ENCODE peak calls at places on chromosome 19, in ten cellular contexts. One of them, this sample, is unnamed.
A peak's percentile ranks its signal among the peaks of the same experiment; 100 is the strongest.

GRCh38 chr19:48629599-48630288 is 7.4 kb downstream of the DBP start:
- DNase-seq in left colon: peak; percentile 93
- DNase-seq in left cardiac atrium: peak; percentile 67
- DNase-seq in head of caudate nucleus: peak; percentile 78
- DNase-seq in pons: peak; percentile 44
- DNase-seq in amniotic stem cell: no peak
- DNase-seq in GOT3: no peak
- DNase-seq in M059J: no peak
- DNase-seq in CD8-positive, alpha-beta memory T cell: no peak
- DNase-seq in tibial artery: peak; percentile 77
- DNase-seq in this sample: no peak

GRCh38 chr19:29678484-29679106 is 13.3 kb downstream of the PLEKHF1 start:
- DNase-seq in left colon: no peak
- DNase-seq in left cardiac atrium: peak; percentile 79
- DNase-seq in head of caudate nucleus: peak; percentile 55
- DNase-seq in pons: peak; percentile 37
- DNase-seq in amniotic stem cell: no peak
- DNase-seq in GOT3: no peak
- DNase-seq in M059J: no peak
- DNase-seq in CD8-positive, alpha-beta memory T cell: no peak
- DNase-seq in tibial artery: peak; percentile 91
- DNase-seq in this sample: no peak

GRCh38 chr19:13146763-13147563 is 3.2 kb downstream of the STX10 start:
- DNase-seq in left colon: no peak
- DNase-seq in left cardiac atrium: no peak
- DNase-seq in head of caudate nucleus: no peak
- DNase-seq in pons: no peak
- DNase-seq in amniotic stem cell: no peak
- DNase-seq in GOT3: no peak
- DNase-seq in M059J: no peak
- DNase-seq in CD8-positive, alpha-beta memory T cell: no peak
- DNase-seq in tibial artery: no peak
- DNase-seq in this sample: no peak

GRCh38 chr19:4609878-4610511 is 29.3 kb upstream of the TNFAIP8L1 start:
- DNase-seq in left colon: no peak
- DNase-seq in left cardiac atrium: no peak
- DNase-seq in head of caudate nucleus: no peak
- DNase-seq in pons: peak; percentile 16
- DNase-seq in amniotic stem cell: no peak
- DNase-seq in GOT3: no peak
- DNase-seq in M059J: no peak
- DNase-seq in CD8-positive, alpha-beta memory T cell: no peak
- DNase-seq in tibial artery: no peak
- DNase-seq in this sample: peak; percentile 3

GRCh38 chr19:2494084-2494446 is 18.1 kb downstream of the GADD45B start:
- DNase-seq in left colon: no peak
- DNase-seq in left cardiac atrium: no peak
- DNase-seq in head of caudate nucleus: no peak
- DNase-seq in pons: no peak
- DNase-seq in amniotic stem cell: no peak
- DNase-seq in GOT3: no peak
- DNase-seq in M059J: peak; percentile 56
- DNase-seq in CD8-positive, alpha-beta memory T cell: no peak
- DNase-seq in tibial artery: no peak
- DNase-seq in this sample: no peak

GRCh38 chr19:33404506-33404905 is 31.0 kb downstream of the CEBPG start:
- DNase-seq in left colon: peak; percentile 22
- DNase-seq in left cardiac atrium: peak; percentile 13
- DNase-seq in head of caudate nucleus: no peak
- DNase-seq in pons: peak; percentile 47
- DNase-seq in amniotic stem cell: no peak
- DNase-seq in GOT3: no peak
- DNase-seq in M059J: no peak
- DNase-seq in CD8-positive, alpha-beta memory T cell: no peak
- DNase-seq in tibial artery: peak; percentile 45
- DNase-seq in this sample: no peak

GRCh38 chr19:49064768-49065611 is at the start of gene NTF4:
- DNase-seq in left colon: no peak
- DNase-seq in left cardiac atrium: no peak
- DNase-seq in head of caudate nucleus: no peak
- DNase-seq in pons: no peak
- DNase-seq in amniotic stem cell: no peak
- DNase-seq in GOT3: no peak
- DNase-seq in M059J: no peak
- DNase-seq in CD8-positive, alpha-beta memory T cell: no peak
- DNase-seq in tibial artery: no peak
- DNase-seq in this sample: no peak

GRCh38 chr19:54388001-54388802 is 23.5 kb upstream of the LAIR1 start:
- DNase-seq in left colon: no peak
- DNase-seq in left cardiac atrium: no peak
- DNase-seq in head of caudate nucleus: peak; percentile 69
- DNase-seq in pons: peak; percentile 32
- DNase-seq in amniotic stem cell: no peak
- DNase-seq in GOT3: no peak
- DNase-seq in M059J: no peak
- DNase-seq in CD8-positive, alpha-beta memory T cell: no peak
- DNase-seq in tibial artery: peak; percentile 69
- DNase-seq in this sample: no peak

GRCh38 chr19:7612282-7613274 is 16.8 kb downstream of the XAB2 start:
- DNase-seq in left colon: no peak
- DNase-seq in left cardiac atrium: no peak
- DNase-seq in head of caudate nucleus: no peak
- DNase-seq in pons: no peak
- DNase-seq in amniotic stem cell: no peak
- DNase-seq in GOT3: no peak
- DNase-seq in M059J: no peak
- DNase-seq in CD8-positive, alpha-beta memory T cell: no peak
- DNase-seq in tibial artery: no peak
- DNase-seq in this sample: no peak

GRCh38 chr19:2567580-2567979 is 91.7 kb downstream of the GADD45B start:
- DNase-seq in left colon: peak; percentile 77
- DNase-seq in left cardiac atrium: peak; percentile 69
- DNase-seq in head of caudate nucleus: peak; percentile 64
- DNase-seq in pons: peak; percentile 63
- DNase-seq in amniotic stem cell: no peak
- DNase-seq in GOT3: no peak
- DNase-seq in M059J: no peak
- DNase-seq in CD8-positive, alpha-beta memory T cell: no peak
- DNase-seq in tibial artery: peak; percentile 86
- DNase-seq in this sample: no peak

GRCh38 chr19:5048091-5048726 is 79.3 kb downstream of the KDM4B start:
- DNase-seq in left colon: peak; percentile 80
- DNase-seq in left cardiac atrium: peak; percentile 86
- DNase-seq in head of caudate nucleus: peak; percentile 92
- DNase-seq in pons: peak; percentile 28
- DNase-seq in amniotic stem cell: peak; percentile 53
- DNase-seq in GOT3: peak; percentile 33
- DNase-seq in M059J: peak; percentile 80
- DNase-seq in CD8-positive, alpha-beta memory T cell: peak; percentile 39
- DNase-seq in tibial artery: peak; percentile 90
- DNase-seq in this sample: peak; percentile 72

GRCh38 chr19:38699027-38699346 is 45.3 kb downstream of the CAPN12 start:
- DNase-seq in left colon: no peak
- DNase-seq in left cardiac atrium: no peak
- DNase-seq in head of caudate nucleus: peak; percentile 67
- DNase-seq in pons: no peak
- DNase-seq in amniotic stem cell: no peak
- DNase-seq in GOT3: no peak
- DNase-seq in M059J: no peak
- DNase-seq in CD8-positive, alpha-beta memory T cell: no peak
- DNase-seq in tibial artery: no peak
- DNase-seq in this sample: no peak

GRCh38 chr19:10193666-10194499 is 870 bp downstream of the DNMT1 start:
- DNase-seq in left colon: no peak
- DNase-seq in left cardiac atrium: no peak
- DNase-seq in head of caudate nucleus: no peak
- DNase-seq in pons: peak; percentile 7
- DNase-seq in amniotic stem cell: no peak
- DNase-seq in GOT3: no peak
- DNase-seq in M059J: peak; percentile 72
- DNase-seq in CD8-positive, alpha-beta memory T cell: no peak
- DNase-seq in tibial artery: no peak
- DNase-seq in this sample: no peak

GRCh38 chr19:36110487-36111199 is at the start of gene OVOL3:
- DNase-seq in left colon: no peak
- DNase-seq in left cardiac atrium: no peak
- DNase-seq in head of caudate nucleus: no peak
- DNase-seq in pons: no peak
- DNase-seq in amniotic stem cell: no peak
- DNase-seq in GOT3: no peak
- DNase-seq in M059J: no peak
- DNase-seq in CD8-positive, alpha-beta memory T cell: no peak
- DNase-seq in tibial artery: no peak
- DNase-seq in this sample: no peak

GRCh38 chr19:3945838-3946237 is 13.0 kb downstream of the NMRK2 start:
- DNase-seq in left colon: no peak
- DNase-seq in left cardiac atrium: no peak
- DNase-seq in head of caudate nucleus: no peak
- DNase-seq in pons: no peak
- DNase-seq in amniotic stem cell: no peak
- DNase-seq in GOT3: no peak
- DNase-seq in M059J: peak; percentile 32
- DNase-seq in CD8-positive, alpha-beta memory T cell: no peak
- DNase-seq in tibial artery: no peak
- DNase-seq in this sample: no peak

GRCh38 chr19:18112989-18113478 is 15.5 kb downstream of the MAST3 start:
- DNase-seq in left colon: peak; percentile 82
- DNase-seq in left cardiac atrium: peak; percentile 86
- DNase-seq in head of caudate nucleus: peak; percentile 95
- DNase-seq in pons: peak; percentile 91
- DNase-seq in amniotic stem cell: peak; percentile 66
- DNase-seq in GOT3: peak; percentile 32
- DNase-seq in M059J: peak; percentile 82
- DNase-seq in CD8-positive, alpha-beta memory T cell: peak; percentile 64
- DNase-seq in tibial artery: peak; percentile 89
- DNase-seq in this sample: peak; percentile 42

GRCh38 chr19:41910240-41910991 is 17.8 kb downstream of the ERFL start:
- DNase-seq in left colon: no peak
- DNase-seq in left cardiac atrium: no peak
- DNase-seq in head of caudate nucleus: no peak
- DNase-seq in pons: no peak
- DNase-seq in amniotic stem cell: no peak
- DNase-seq in GOT3: no peak
- DNase-seq in M059J: no peak
- DNase-seq in CD8-positive, alpha-beta memory T cell: no peak
- DNase-seq in tibial artery: no peak
- DNase-seq in this sample: no peak

GRCh38 chr19:4878491-4878968 is 11.1 kb upstream of the PLIN3 start:
- DNase-seq in left colon: no peak
- DNase-seq in left cardiac atrium: no peak
- DNase-seq in head of caudate nucleus: peak; percentile 81
- DNase-seq in pons: no peak
- DNase-seq in amniotic stem cell: no peak
- DNase-seq in GOT3: no peak
- DNase-seq in M059J: no peak
- DNase-seq in CD8-positive, alpha-beta memory T cell: no peak
- DNase-seq in tibial artery: no peak
- DNase-seq in this sample: no peak

GRCh38 chr19:18776736-18777135 is 14.4 kb downstream of the COMP start:
- DNase-seq in left colon: no peak
- DNase-seq in left cardiac atrium: no peak
- DNase-seq in head of caudate nucleus: no peak
- DNase-seq in pons: no peak
- DNase-seq in amniotic stem cell: no peak
- DNase-seq in GOT3: no peak
- DNase-seq in M059J: peak; percentile 67
- DNase-seq in CD8-positive, alpha-beta memory T cell: no peak
- DNase-seq in tibial artery: no peak
- DNase-seq in this sample: no peak

GRCh38 chr19:45913874-45914830 is at the start of gene NANOS2:
- DNase-seq in left colon: no peak
- DNase-seq in left cardiac atrium: peak; percentile 34
- DNase-seq in head of caudate nucleus: no peak
- DNase-seq in pons: no peak
- DNase-seq in amniotic stem cell: no peak
- DNase-seq in GOT3: no peak
- DNase-seq in M059J: no peak
- DNase-seq in CD8-positive, alpha-beta memory T cell: no peak
- DNase-seq in tibial artery: no peak
- DNase-seq in this sample: no peak

GRCh38 chr19:44164673-44165512 is at the start of gene ZNF226:
- DNase-seq in left colon: peak; percentile 96
- DNase-seq in left cardiac atrium: peak; percentile 92
- DNase-seq in head of caudate nucleus: peak; percentile 99
- DNase-seq in pons: peak; percentile 100
- DNase-seq in amniotic stem cell: peak; percentile 88
- DNase-seq in GOT3: peak; percentile 67
- DNase-seq in M059J: peak; percentile 99
- DNase-seq in CD8-positive, alpha-beta memory T cell: peak; percentile 71
- DNase-seq in tibial artery: peak; percentile 95
- DNase-seq in this sample: peak; percentile 90

GRCh38 chr19:41175825-41176734 is 16.9 kb upstream of the CYP2S1 start:
- DNase-seq in left colon: peak; percentile 87
- DNase-seq in left cardiac atrium: peak; percentile 40
- DNase-seq in head of caudate nucleus: peak; percentile 69
- DNase-seq in pons: peak; percentile 84
- DNase-seq in amniotic stem cell: peak; percentile 48
- DNase-seq in GOT3: no peak
- DNase-seq in M059J: peak; percentile 93
- DNase-seq in CD8-positive, alpha-beta memory T cell: no peak
- DNase-seq in tibial artery: peak; percentile 76
- DNase-seq in this sample: peak; percentile 52